ENCODE peak calls at places on chromosomes 2 and 18, in six cellular contexts. N is spleen; C is neural progenitor cell; R is CD8-positive, alpha-beta T cell; B is CD4-positive, alpha-beta T cell; Y is cardiac muscle cell. O is an unnamed sample.

GRCh38 chr2:239792649-239793010 is 232.5 kb downstream of the NDUFA10 start:
- DNase-seq in N (no peak), C (no peak), R (no peak), B (no peak), Y (no peak), O (no peak)

GRCh38 chr2:42927334-42928160 is 135.2 kb upstream of the HAAO start:
- DNase-seq in N (no peak), C (peak), R (no peak), B (no peak), Y (no peak), O (no peak)

GRCh38 chr2:10911291-10912075 is at the start of gene KCNF1:
- DNase-seq in N (peak), C (peak), R (no peak), B (no peak), Y (peak), O (no peak)

GRCh38 chr18:24413148-24413547 is 13.3 kb upstream of the IMPACT start:
- DNase-seq in N (no peak), C (peak), R (no peak), B (no peak), Y (peak), O (no peak)

GRCh38 chr2:73202156-73203054 is at the start of gene NOTO:
- DNase-seq in N (no peak), C (peak), R (no peak), B (no peak), Y (peak), O (no peak)

GRCh38 chr2:20040489-20041172 is 10.8 kb downstream of the LAPTM4A start:
- DNase-seq in N (no peak), C (no peak), R (no peak), B (no peak), Y (peak), O (no peak)

GRCh38 chr2:187429989-187430388 is 18.1 kb downstream of the CALCRL start:
- DNase-seq in N (no peak), C (no peak), R (no peak), B (no peak), Y (peak), O (no peak)

GRCh38 chr2:235573331-235574221 is 79.7 kb downstream of the AGAP1 start:
- DNase-seq in N (no peak), C (peak), R (no peak), B (no peak), Y (no peak), O (no peak)

GRCh38 chr2:180907731-180908130 is 72.7 kb upstream of the UBE2E3 start:
- DNase-seq in N (no peak), C (no peak), R (no peak), B (no peak), Y (peak), O (no peak)

GRCh38 chr2:71863338-71863737 is 284.3 kb downstream of the CYP26B1 start:
- DNase-seq in N (no peak), C (no peak), R (no peak), B (no peak), Y (no peak), O (no peak)

GRCh38 chr2:120765911-120766757 is 30.5 kb downstream of the GLI2 start:
- DNase-seq in N (peak), C (peak), R (no peak), B (no peak), Y (peak), O (no peak)

GRCh38 chr2:234905547-234906260 is 46.1 kb upstream of the SH3BP4 start:
- DNase-seq in N (no peak), C (no peak), R (no peak), B (no peak), Y (peak), O (no peak)

GRCh38 chr2:70508711-70509462 is 44.7 kb downstream of the TGFA start:
- DNase-seq in N (no peak), C (no peak), R (no peak), B (no peak), Y (no peak), O (no peak)

GRCh38 chr2:205686231-205687017 is 4.1 kb downstream of the NRP2 start:
- DNase-seq in N (no peak), C (peak), R (no peak), B (no peak), Y (peak), O (no peak)

GRCh38 chr18:8881103-8881502 is 175.7 kb downstream of the MTCL1 start:
- DNase-seq in N (no peak), C (no peak), R (no peak), B (no peak), Y (no peak), O (no peak)

GRCh38 chr2:176136375-176137248 is 7.1 kb downstream of the HOXD8 start:
- DNase-seq in N (peak), C (peak), R (no peak), B (no peak), Y (peak), O (no peak)

GRCh38 chr2:219638948-219639341 is 11.5 kb downstream of the SLC4A3 start:
- DNase-seq in N (no peak), C (no peak), R (no peak), B (no peak), Y (no peak), O (no peak)

GRCh38 chr18:36066731-36067117 is 635 bp downstream of the RPRD1A start:
- DNase-seq in N (no peak), C (no peak), R (no peak), B (no peak), Y (no peak), O (no peak)

GRCh38 chr2:37376421-37377186 is 32.2 kb downstream of the QPCT start:
- DNase-seq in N (no peak), C (no peak), R (no peak), B (no peak), Y (peak), O (no peak)

GRCh38 chr2:167943877-167944276 is 303.5 kb downstream of the STK39 start:
- DNase-seq in N (no peak), C (no peak), R (no peak), B (no peak), Y (peak), O (no peak)

GRCh38 chr18:40939636-40940035 is 1015.4 kb upstream of the PIK3C3 start:
- DNase-seq in N (peak), C (peak), R (no peak), B (no peak), Y (no peak), O (no peak)

GRCh38 chr2:85717308-85718005 is 23.3 kb downstream of the GNLY start:
- DNase-seq in N (no peak), C (peak), R (no peak), B (no peak), Y (peak), O (no peak)

GRCh38 chr2:98569197-98569793 is 39.0 kb downstream of the COA5 start:
- DNase-seq in N (peak), C (peak), R (peak), B (peak), Y (peak), O (peak)

GRCh38 chr2:45028276-45028675 is 19.0 kb upstream of the SIX2 start:
- DNase-seq in N (no peak), C (no peak), R (no peak), B (no peak), Y (peak), O (no peak)

GRCh38 chr18:10197097-10197496 is 257.3 kb upstream of the APCDD1 start:
- DNase-seq in N (no peak), C (no peak), R (no peak), B (no peak), Y (no peak), O (no peak)

GRCh38 chr2:67726416-67726815 is 329.3 kb downstream of the ETAA1 start:
- DNase-seq in N (no peak), C (peak), R (no peak), B (no peak), Y (no peak), O (no peak)

GRCh38 chr2:177397501-177398289 is 5.1 kb downstream of the AGPS start:
- DNase-seq in N (no peak), C (no peak), R (no peak), B (no peak), Y (peak), O (no peak)

GRCh38 chr2:104701471-104701911 is 152.4 kb upstream of the POU3F3 start:
- DNase-seq in N (no peak), C (no peak), R (no peak), B (no peak), Y (no peak), O (no peak)

DNA sequence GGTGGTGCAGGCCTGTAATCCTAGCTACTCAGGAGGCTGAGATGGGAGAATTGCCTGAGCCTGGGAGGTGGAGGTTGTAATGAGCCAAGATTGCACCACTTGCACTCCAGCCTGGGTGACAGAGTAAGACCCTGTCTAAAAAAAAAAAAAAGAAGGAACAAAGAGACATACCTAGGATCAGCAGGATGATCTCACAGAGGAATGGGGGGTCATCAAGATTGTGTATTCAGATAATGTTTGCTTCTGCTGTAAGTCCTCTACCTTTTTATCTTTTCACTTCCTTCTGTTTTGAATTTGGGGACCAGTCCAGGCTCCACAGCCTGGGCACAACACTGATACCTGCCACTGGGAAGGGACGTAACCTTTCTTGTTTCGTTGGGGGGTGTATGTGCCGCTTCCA is 53.2 kb downstream of the MAP4K4 start:
- DNase-seq in N (no peak), C (no peak), R (no peak), B (no peak), Y (no peak), O (no peak)
- H3K27ac ChIP-seq in N (peak), C (no peak), R (no peak), B (no peak), Y (peak), O (no peak)

GRCh38 chr2:233691443-233692433 is 952 bp upstream of the UGT1A6 start:
- DNase-seq in N (no peak), C (no peak), R (no peak), B (no peak), Y (no peak), O (no peak)

GRCh38 chr2:233689498-233689897 is 3.2 kb upstream of the UGT1A6 start:
- DNase-seq in N (no peak), C (no peak), R (no peak), B (no peak), Y (peak), O (no peak)

GRCh38 chr2:233693963-233694362 is 1.3 kb downstream of the UGT1A6 start:
- DNase-seq in N (no peak), C (no peak), R (no peak), B (no peak), Y (no peak), O (no peak)

GRCh38 chr2:233690444-233690843 is 2.2 kb upstream of the UGT1A6 start:
- DNase-seq in N (no peak), C (no peak), R (no peak), B (no peak), Y (peak), O (no peak)

DNA sequence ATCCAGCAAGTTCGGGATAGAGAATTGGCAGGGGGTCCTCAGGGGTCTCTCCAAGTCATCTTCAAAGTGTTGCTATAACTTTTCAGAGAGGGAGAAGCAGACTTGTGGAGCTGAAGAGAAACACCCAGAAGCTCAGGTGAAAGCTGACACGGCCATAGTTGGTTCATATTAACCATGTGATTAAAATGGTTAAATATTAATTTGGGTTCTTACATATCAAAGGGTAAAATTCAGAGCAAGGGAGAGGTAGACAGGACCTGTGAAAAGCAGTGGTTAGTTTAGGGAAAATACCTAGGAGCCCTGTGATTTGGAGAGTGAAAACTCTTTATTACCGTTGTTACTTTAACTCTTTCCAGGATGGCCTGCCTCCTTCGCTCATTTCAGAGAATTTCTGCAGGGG is at the start of gene UGT1A6:
- DNase-seq in N (no peak), C (no peak), R (no peak), B (no peak), Y (no peak), O (no peak)
- H3K27ac ChIP-seq in N (no peak), C (no peak), R (no peak), B (no peak), Y (no peak), O (no peak)

GRCh38 chr2:24007693-24008092 is 2.2 kb upstream of the MFSD2B start:
- DNase-seq in N (no peak), C (no peak), R (no peak), B (no peak), Y (no peak), O (no peak)
- H3K27ac ChIP-seq in N (no peak), C (no peak), R (no peak), B (no peak), Y (no peak), O (no peak)

GRCh38 chr2:3464401-3465005 is 54.8 kb downstream of the ADI1 start:
- DNase-seq in N (peak), C (no peak), R (no peak), B (no peak), Y (no peak), O (no peak)
- H3K27ac ChIP-seq in N (no peak), C (no peak), R (no peak), B (no peak), Y (no peak), O (no peak)